ENCODE peak calls at places on chromosomes 11 and 22, in eight cellular contexts. A, L, B, X, H, I, O and T are unnamed samples.

GRCh38 chr11:68468217-68468828 is 7.8 kb downstream of the PPP6R3 start:
- DNase-seq in X (no peak), O (no peak), H (no peak), L (peak; percentile 56), B (no peak), A (no peak), I (no peak), T (no peak)

GRCh38 chr22:20581503-20582170 is 74.2 kb downstream of the MED15 start:
- DNase-seq in I (no peak), H (no peak), L (no peak), A (no peak), O (no peak), B (peak; percentile 50), X (no peak), T (no peak)

GRCh38 chr11:118522571-118523072 is 4.7 kb upstream of the TTC36 start:
- DNase-seq in A (peak; percentile 21), I (peak; percentile 80), O (no peak), B (no peak), H (no peak), X (no peak), L (no peak), T (no peak)

GRCh38 chr11:23497040-23497439 is 636.8 kb upstream of the CCDC179 start:
- DNase-seq in H (no peak), L (no peak), B (no peak), X (no peak), I (no peak), O (no peak), A (no peak), T (no peak)

GRCh38 chr22:42179616-42180015 is 49.0 kb upstream of the CYP2D6 start:
- DNase-seq in B (no peak), I (peak; percentile 24), H (peak; percentile 56), O (no peak), L (no peak), X (no peak), A (no peak), T (no peak)

GRCh38 chr11:66068154-66068821 is 1.8 kb upstream of the PACS1 start:
- DNase-seq in A (peak; percentile 88), B (peak; percentile 90), I (peak; percentile 97), L (peak; percentile 81), O (peak; percentile 41), H (peak; percentile 71), X (peak; percentile 70), T (peak; percentile 71)

GRCh38 chr11:47987781-47988180 is 7.4 kb downstream of the PTPRJ start:
- DNase-seq in X (no peak), O (peak; percentile 82), A (no peak), I (no peak), L (no peak), H (no peak), B (no peak), T (no peak)

GRCh38 chr11:134120143-134120850 is 51.4 kb downstream of the JAM3 start:
- DNase-seq in I (no peak), L (no peak), A (no peak), X (no peak), O (no peak), B (no peak), H (no peak), T (no peak)

GRCh38 chr11:125221499-125221898 is 56.9 kb downstream of the PKNOX2 start:
- DNase-seq in L (no peak), B (no peak), O (no peak), A (no peak), I (no peak), H (no peak), X (no peak), T (no peak)

GRCh38 chr11:133697603-133698002 is 147.7 kb downstream of the SPATA19 start:
- DNase-seq in I (no peak), O (no peak), A (no peak), H (no peak), X (no peak), L (no peak), B (no peak), T (no peak)

GRCh38 chr11:65651589-65652510 is 10.9 kb downstream of the RELA start:
- DNase-seq in X (no peak), O (no peak), H (no peak), A (no peak), I (peak; percentile 41), L (no peak), B (peak; percentile 88), T (no peak)

GRCh38 chr11:57868491-57868890 is 106.9 kb downstream of the CTNND1 start:
- DNase-seq in I (peak; percentile 73), X (no peak), A (no peak), H (no peak), L (no peak), O (no peak), B (no peak), T (no peak)